ENCODE peak calls at places on chromosomes 2 and 18, in eight cellular contexts. One of them, this sample, is unnamed.

GRCh38 chr2:229342376-229342775 is 71.3 kb upstream of the PID1 start:
- DNase-seq in natural killer cell: no peak
- DNase-seq in NCI-H345: peak
- DNase-seq in NCI-H524: peak
- DNase-seq in choroid plexus epithelial cell: peak
- DNase-seq in IMR-90: no peak
- DNase-seq in activated effector memory CD4-positive, alpha-beta T cell treated with anti-CD3 and anti-CD28 coated beads, Interleukin-2, amount 50 U/mL, for 16 hours: no peak
- DNase-seq in hepatic stellate cell: no peak
- DNase-seq in this sample: no peak

GRCh38 chr2:191636235-191636543 is 41.7 kb upstream of the NABP1 start:
- DNase-seq in choroid plexus epithelial cell: peak
- DNase-seq in NCI-H345: no peak
- DNase-seq in hepatic stellate cell: peak
- DNase-seq in activated effector memory CD4-positive, alpha-beta T cell treated with anti-CD3 and anti-CD28 coated beads, Interleukin-2, amount 50 U/mL, for 16 hours: no peak
- DNase-seq in IMR-90: peak
- DNase-seq in NCI-H524: no peak
- DNase-seq in natural killer cell: no peak
- DNase-seq in this sample: no peak

GRCh38 chr2:128170776-128171175 is 79.8 kb downstream of the UGGT1 start:
- DNase-seq in activated effector memory CD4-positive, alpha-beta T cell treated with anti-CD3 and anti-CD28 coated beads, Interleukin-2, amount 50 U/mL, for 16 hours: no peak
- DNase-seq in NCI-H524: no peak
- DNase-seq in choroid plexus epithelial cell: no peak
- DNase-seq in hepatic stellate cell: no peak
- DNase-seq in NCI-H345: no peak
- DNase-seq in IMR-90: no peak
- DNase-seq in natural killer cell: no peak
- DNase-seq in this sample: no peak

GRCh38 chr18:22871809-22872525 is 61.2 kb upstream of the RBBP8 start:
- DNase-seq in IMR-90: peak
- DNase-seq in NCI-H524: no peak
- DNase-seq in choroid plexus epithelial cell: peak
- DNase-seq in activated effector memory CD4-positive, alpha-beta T cell treated with anti-CD3 and anti-CD28 coated beads, Interleukin-2, amount 50 U/mL, for 16 hours: no peak
- DNase-seq in hepatic stellate cell: no peak
- DNase-seq in NCI-H345: no peak
- DNase-seq in natural killer cell: no peak
- DNase-seq in this sample: no peak

GRCh38 chr2:60530660-60531276 is 22.7 kb downstream of the BCL11A start:
- DNase-seq in activated effector memory CD4-positive, alpha-beta T cell treated with anti-CD3 and anti-CD28 coated beads, Interleukin-2, amount 50 U/mL, for 16 hours: no peak
- DNase-seq in NCI-H524: peak
- DNase-seq in natural killer cell: no peak
- DNase-seq in NCI-H345: peak
- DNase-seq in choroid plexus epithelial cell: peak
- DNase-seq in IMR-90: no peak
- DNase-seq in hepatic stellate cell: no peak
- DNase-seq in this sample: no peak

GRCh38 chr18:73842795-73843394 is 304.7 kb downstream of the FBXO15 start:
- DNase-seq in NCI-H345: peak
- DNase-seq in activated effector memory CD4-positive, alpha-beta T cell treated with anti-CD3 and anti-CD28 coated beads, Interleukin-2, amount 50 U/mL, for 16 hours: peak
- DNase-seq in choroid plexus epithelial cell: peak
- DNase-seq in IMR-90: peak
- DNase-seq in hepatic stellate cell: peak
- DNase-seq in natural killer cell: no peak
- DNase-seq in NCI-H524: peak
- DNase-seq in this sample: no peak

GRCh38 chr2:166972002-166972401 is 83.7 kb downstream of the XIRP2 start:
- DNase-seq in IMR-90: no peak
- DNase-seq in NCI-H345: no peak
- DNase-seq in natural killer cell: no peak
- DNase-seq in NCI-H524: no peak
- DNase-seq in activated effector memory CD4-positive, alpha-beta T cell treated with anti-CD3 and anti-CD28 coated beads, Interleukin-2, amount 50 U/mL, for 16 hours: no peak
- DNase-seq in hepatic stellate cell: no peak
- DNase-seq in choroid plexus epithelial cell: no peak
- DNase-seq in this sample: no peak

GRCh38 chr18:4813708-4814107 is 358.6 kb upstream of the DLGAP1 start:
- DNase-seq in IMR-90: no peak
- DNase-seq in NCI-H524: no peak
- DNase-seq in activated effector memory CD4-positive, alpha-beta T cell treated with anti-CD3 and anti-CD28 coated beads, Interleukin-2, amount 50 U/mL, for 16 hours: no peak
- DNase-seq in hepatic stellate cell: no peak
- DNase-seq in choroid plexus epithelial cell: no peak
- DNase-seq in natural killer cell: no peak
- DNase-seq in NCI-H345: no peak
- DNase-seq in this sample: no peak

GRCh38 chr18:49185636-49186035 is 234.9 kb upstream of the SMAD7 start:
- DNase-seq in NCI-H524: no peak
- DNase-seq in IMR-90: peak
- DNase-seq in natural killer cell: no peak
- DNase-seq in choroid plexus epithelial cell: no peak
- DNase-seq in activated effector memory CD4-positive, alpha-beta T cell treated with anti-CD3 and anti-CD28 coated beads, Interleukin-2, amount 50 U/mL, for 16 hours: no peak
- DNase-seq in NCI-H345: no peak
- DNase-seq in hepatic stellate cell: no peak
- DNase-seq in this sample: no peak

GRCh38 chr2:38181802-38182517 is 106.0 kb upstream of the CYP1B1 start:
- DNase-seq in activated effector memory CD4-positive, alpha-beta T cell treated with anti-CD3 and anti-CD28 coated beads, Interleukin-2, amount 50 U/mL, for 16 hours: no peak
- DNase-seq in NCI-H345: no peak
- DNase-seq in IMR-90: no peak
- DNase-seq in choroid plexus epithelial cell: no peak
- DNase-seq in NCI-H524: no peak
- DNase-seq in hepatic stellate cell: no peak
- DNase-seq in natural killer cell: no peak
- DNase-seq in this sample: no peak

GRCh38 chr2:151315381-151315903 is 26.0 kb upstream of the NMI start:
- DNase-seq in NCI-H524: peak
- DNase-seq in IMR-90: peak
- DNase-seq in NCI-H345: no peak
- DNase-seq in choroid plexus epithelial cell: no peak
- DNase-seq in activated effector memory CD4-positive, alpha-beta T cell treated with anti-CD3 and anti-CD28 coated beads, Interleukin-2, amount 50 U/mL, for 16 hours: no peak
- DNase-seq in hepatic stellate cell: peak
- DNase-seq in natural killer cell: no peak
- DNase-seq in this sample: no peak

GRCh38 chr2:197176457-197176964 is 134.1 kb downstream of the ANKRD44 start:
- DNase-seq in NCI-H524: no peak
- DNase-seq in IMR-90: no peak
- DNase-seq in choroid plexus epithelial cell: no peak
- DNase-seq in natural killer cell: no peak
- DNase-seq in hepatic stellate cell: no peak
- DNase-seq in NCI-H345: no peak
- DNase-seq in activated effector memory CD4-positive, alpha-beta T cell treated with anti-CD3 and anti-CD28 coated beads, Interleukin-2, amount 50 U/mL, for 16 hours: no peak
- DNase-seq in this sample: no peak

GRCh38 chr2:6986251-6986893 is 69.2 kb downstream of the RNF144A start:
- DNase-seq in choroid plexus epithelial cell: peak
- DNase-seq in hepatic stellate cell: no peak
- DNase-seq in NCI-H345: peak
- DNase-seq in IMR-90: no peak
- DNase-seq in natural killer cell: no peak
- DNase-seq in activated effector memory CD4-positive, alpha-beta T cell treated with anti-CD3 and anti-CD28 coated beads, Interleukin-2, amount 50 U/mL, for 16 hours: no peak
- DNase-seq in NCI-H524: peak
- DNase-seq in this sample: no peak

GRCh38 chr2:9708683-9709538 is 78.1 kb upstream of the YWHAQ start:
- DNase-seq in IMR-90: no peak
- DNase-seq in natural killer cell: no peak
- DNase-seq in hepatic stellate cell: no peak
- DNase-seq in NCI-H524: no peak
- DNase-seq in choroid plexus epithelial cell: no peak
- DNase-seq in activated effector memory CD4-positive, alpha-beta T cell treated with anti-CD3 and anti-CD28 coated beads, Interleukin-2, amount 50 U/mL, for 16 hours: peak
- DNase-seq in NCI-H345: peak
- DNase-seq in this sample: no peak

GRCh38 chr2:75790121-75790520 is 79.4 kb upstream of the GCFC2 start:
- DNase-seq in IMR-90: no peak
- DNase-seq in activated effector memory CD4-positive, alpha-beta T cell treated with anti-CD3 and anti-CD28 coated beads, Interleukin-2, amount 50 U/mL, for 16 hours: no peak
- DNase-seq in choroid plexus epithelial cell: no peak
- DNase-seq in NCI-H345: peak
- DNase-seq in NCI-H524: peak
- DNase-seq in natural killer cell: no peak
- DNase-seq in hepatic stellate cell: no peak
- DNase-seq in this sample: no peak

GRCh38 chr2:177393381-177393780 is 808 bp downstream of the AGPS start:
- DNase-seq in NCI-H345: no peak
- DNase-seq in natural killer cell: no peak
- DNase-seq in NCI-H524: no peak
- DNase-seq in hepatic stellate cell: no peak
- DNase-seq in activated effector memory CD4-positive, alpha-beta T cell treated with anti-CD3 and anti-CD28 coated beads, Interleukin-2, amount 50 U/mL, for 16 hours: no peak
- DNase-seq in choroid plexus epithelial cell: peak
- DNase-seq in IMR-90: no peak
- DNase-seq in this sample: no peak

GRCh38 chr2:234165421-234165820 is 114.9 kb downstream of the SPP2 start:
- DNase-seq in choroid plexus epithelial cell: peak
- DNase-seq in natural killer cell: no peak
- DNase-seq in hepatic stellate cell: peak
- DNase-seq in NCI-H524: no peak
- DNase-seq in activated effector memory CD4-positive, alpha-beta T cell treated with anti-CD3 and anti-CD28 coated beads, Interleukin-2, amount 50 U/mL, for 16 hours: no peak
- DNase-seq in IMR-90: peak
- DNase-seq in NCI-H345: no peak
- DNase-seq in this sample: no peak

GRCh38 chr2:224436634-224437033 is 34.7 kb upstream of the FAM124B start:
- DNase-seq in hepatic stellate cell: no peak
- DNase-seq in activated effector memory CD4-positive, alpha-beta T cell treated with anti-CD3 and anti-CD28 coated beads, Interleukin-2, amount 50 U/mL, for 16 hours: no peak
- DNase-seq in IMR-90: peak
- DNase-seq in NCI-H524: no peak
- DNase-seq in NCI-H345: no peak
- DNase-seq in natural killer cell: no peak
- DNase-seq in choroid plexus epithelial cell: peak
- DNase-seq in this sample: no peak

GRCh38 chr2:30232027-30232800 is 880 bp downstream of the LBH start:
- DNase-seq in choroid plexus epithelial cell: peak
- DNase-seq in activated effector memory CD4-positive, alpha-beta T cell treated with anti-CD3 and anti-CD28 coated beads, Interleukin-2, amount 50 U/mL, for 16 hours: peak
- DNase-seq in natural killer cell: peak
- DNase-seq in hepatic stellate cell: peak
- DNase-seq in NCI-H345: peak
- DNase-seq in NCI-H524: peak
- DNase-seq in IMR-90: peak
- DNase-seq in this sample: peak

GRCh38 chr2:122179492-122180070 is 424.1 kb downstream of the TSN start:
- DNase-seq in activated effector memory CD4-positive, alpha-beta T cell treated with anti-CD3 and anti-CD28 coated beads, Interleukin-2, amount 50 U/mL, for 16 hours: no peak
- DNase-seq in IMR-90: no peak
- DNase-seq in choroid plexus epithelial cell: no peak
- DNase-seq in NCI-H524: no peak
- DNase-seq in natural killer cell: no peak
- DNase-seq in hepatic stellate cell: no peak
- DNase-seq in NCI-H345: no peak
- DNase-seq in this sample: no peak

GRCh38 chr18:51952844-51953243 is 387.2 kb upstream of the DCC start:
- DNase-seq in NCI-H345: no peak
- DNase-seq in hepatic stellate cell: no peak
- DNase-seq in IMR-90: no peak
- DNase-seq in NCI-H524: no peak
- DNase-seq in natural killer cell: no peak
- DNase-seq in choroid plexus epithelial cell: no peak
- DNase-seq in activated effector memory CD4-positive, alpha-beta T cell treated with anti-CD3 and anti-CD28 coated beads, Interleukin-2, amount 50 U/mL, for 16 hours: no peak
- DNase-seq in this sample: no peak

GRCh38 chr2:156156580-156156979 is 175.9 kb downstream of the NR4A2 start:
- DNase-seq in NCI-H345: peak
- DNase-seq in NCI-H524: no peak
- DNase-seq in IMR-90: no peak
- DNase-seq in natural killer cell: no peak
- DNase-seq in activated effector memory CD4-positive, alpha-beta T cell treated with anti-CD3 and anti-CD28 coated beads, Interleukin-2, amount 50 U/mL, for 16 hours: no peak
- DNase-seq in hepatic stellate cell: no peak
- DNase-seq in choroid plexus epithelial cell: no peak
- DNase-seq in this sample: no peak

This sample was measured in posterior vena cava.